ENCODE peak calls at places on chromosomes 13 and 19, in ten cellular contexts. K is stimulated activated CD8-positive, alpha-beta memory T cell treated with anti-CD3 and anti-CD28 coated beads, Interleukin-2, amount 100 ng/mL, for 1 hour; Q is CD4-positive, alpha-beta T cell; G is tibial nerve; R is SJSA1; M is astrocyte of the spinal cord; E is cardiac fibroblast; F is NCI-H2081; W is uterus; D is stimulated activated CD4-positive, alpha-beta T cell treated with anti-CD3 and anti-CD28 coated beads, Interleukin-15, amount 100 ng/mL, for 24 hours. Z is an unnamed sample.

GRCh38 chr19:42284066-42284501 is 15.0 kb downstream of the CIC start:
- DNase-seq in K (no peak), Q (peak), G (peak), R (peak), M (peak), E (peak), F (peak), W (peak), D (peak), Z (peak)

GRCh38 chr19:17772172-17772571 is 20.9 kb downstream of the FCHO1 start:
- DNase-seq in K (no peak), Q (no peak), G (no peak), R (no peak), M (no peak), E (no peak), F (no peak), W (no peak), D (no peak), Z (no peak)

GRCh38 chr13:94988654-94989053 is 276.3 kb upstream of the SOX21 start:
- DNase-seq in K (no peak), Q (no peak), G (no peak), R (no peak), M (no peak), E (peak), F (no peak), W (no peak), D (no peak), Z (no peak)

GRCh38 chr13:48542581-48543341 is 9.9 kb upstream of the RCBTB2 start:
- DNase-seq in K (no peak), Q (no peak), G (peak), R (no peak), M (no peak), E (peak), F (peak), W (peak), D (no peak), Z (peak)

GRCh38 chr13:74040200-74040599 is 94.0 kb downstream of the KLF12 start:
- DNase-seq in K (no peak), Q (peak), G (no peak), R (peak), M (peak), E (peak), F (no peak), W (no peak), D (peak), Z (no peak)

GRCh38 chr13:99916366-99917103 is 55.0 kb downstream of the ZIC5 start:
- DNase-seq in K (no peak), Q (no peak), G (peak), R (peak), M (peak), E (peak), F (peak), W (no peak), D (peak), Z (peak)

GRCh38 chr13:37068962-37069361 is 9.5 kb upstream of the SUPT20H start:
- DNase-seq in K (no peak), Q (no peak), G (no peak), R (no peak), M (peak), E (peak), F (no peak), W (no peak), D (no peak), Z (no peak)

GRCh38 chr13:40186636-40187323 is 479.7 kb downstream of the FOXO1 start:
- DNase-seq in K (no peak), Q (peak), G (no peak), R (no peak), M (no peak), E (no peak), F (no peak), W (no peak), D (no peak), Z (no peak)

GRCh38 chr13:66359393-66359792 is 870.7 kb downstream of the PCDH9 start:
- DNase-seq in K (no peak), Q (no peak), G (no peak), R (no peak), M (no peak), E (no peak), F (no peak), W (no peak), D (no peak), Z (no peak)

GRCh38 chr13:88823114-88823513 is 1151.9 kb downstream of the SLITRK5 start:
- DNase-seq in K (no peak), Q (no peak), G (no peak), R (no peak), M (no peak), E (no peak), F (no peak), W (no peak), D (no peak), Z (no peak)

GRCh38 chr13:97855570-97855970 is 97.9 kb upstream of the IPO5 start:
- DNase-seq in K (no peak), Q (no peak), G (peak), R (peak), M (peak), E (peak), F (peak), W (peak), D (peak), Z (peak)

GRCh38 chr19:3987619-3988371 is 2.5 kb upstream of the EEF2 start:
- DNase-seq in K (peak), Q (peak), G (peak), R (peak), M (peak), E (peak), F (peak), W (peak), D (peak), Z (peak)

GRCh38 chr13:37495046-37495445 is 103.5 kb downstream of the POSTN start:
- DNase-seq in K (no peak), Q (no peak), G (no peak), R (no peak), M (peak), E (peak), F (peak), W (no peak), D (no peak), Z (no peak)

GRCh38 chr19:14507704-14508246 is 10.4 kb downstream of the DNAJB1 start:
- DNase-seq in K (no peak), Q (no peak), G (no peak), R (peak), M (no peak), E (peak), F (no peak), W (no peak), D (no peak), Z (peak)

GRCh38 chr19:10812902-10813404 is 23.1 kb downstream of the TMED1 start:
- DNase-seq in K (no peak), Q (no peak), G (peak), R (peak), M (peak), E (peak), F (no peak), W (peak), D (peak), Z (peak)